ENCODE peak calls at places on chromosome 3, in seven cellular contexts. A is GM23338, L is GM23248, F is HCT116, X is PC-3, B is OCI-LY7, K is MM.1S. J is an unnamed sample. For H3K9me2, the result is how much of the 10 kb centered on the place peaks cover.

GRCh38 chr3:5239602-5240001 is 52.1 kb downstream of the EDEM1 start:
- DNase-seq in L (peak), B (no peak), A (no peak), K (no peak), X (peak), F (no peak), J (no peak)

GRCh38 chr3:102536479-102536878 is 101.7 kb downstream of the ZPLD1 start:
- DNase-seq in A (peak), L (peak), K (peak), F (peak), X (peak), B (peak), J (peak)

GRCh38 chr3:94082412-94082937 is 19.6 kb downstream of the NSUN3 start:
- DNase-seq in K (no peak), B (no peak), F (no peak), A (no peak), X (no peak), L (no peak), J (no peak)

GRCh38 chr3:186959029-186959624 is 28.8 kb downstream of the ST6GAL1 start:
- DNase-seq in K (no peak), A (no peak), X (no peak), F (no peak), L (no peak), B (peak), J (peak)

GRCh38 chr3:53056442-53056841 is 10.6 kb upstream of the SFMBT1 start:
- DNase-seq in A (peak), X (peak), B (no peak), F (no peak), K (no peak), L (peak), J (peak)

GRCh38 chr3:52707585-52707984 is 1.7 kb downstream of the SPCS1 start:
- DNase-seq in B (peak), F (no peak), K (peak), L (no peak), X (no peak), A (no peak), J (no peak)

GRCh38 chr3:72903004-72903403 is 15.2 kb downstream of the GXYLT2 start:
- DNase-seq in L (peak), A (no peak), B (no peak), K (no peak), F (no peak), X (peak), J (no peak)

GRCh38 chr3:184337315-184337714 is at the start of gene FAM131A:
- DNase-seq in L (peak), A (peak), B (no peak), X (no peak), F (no peak), K (no peak), J (no peak)

GRCh38 chr3:31823184-31823583 is 157.9 kb downstream of the OSBPL10 start:
- DNase-seq in L (no peak), X (peak), K (no peak), F (no peak), B (no peak), A (no peak), J (no peak)

GRCh38 chr3:125381314-125381713 is 6.2 kb upstream of the ZNF148 start:
- DNase-seq in B (no peak), K (no peak), L (peak), A (no peak), F (no peak), X (no peak), J (no peak)

GRCh38 chr3:8416965-8417364 is 84.7 kb upstream of the LMCD1 start:
- DNase-seq in X (peak), K (no peak), A (peak), L (peak), B (peak), F (peak), J (peak)

GRCh38 chr3:184260571-184261269 is 633 bp downstream of the CAMK2N2 start:
- DNase-seq in X (no peak), F (no peak), K (no peak), A (peak), B (no peak), L (peak), J (no peak)

GRCh38 chr3:103295974-103296570 is 861.3 kb downstream of the ZPLD1 start:
- DNase-seq in A (peak), B (peak), L (peak), F (peak), X (peak), K (peak), J (peak)

GRCh38 chr3:8653800-8654408 is 9.3 kb upstream of the SSUH2 start:
- DNase-seq in F (no peak), K (no peak), X (peak), L (peak), B (no peak), A (no peak), J (no peak)

GRCh38 chr3:138827222-138827621 is 7.5 kb downstream of the PIK3CB start:
- DNase-seq in K (no peak), X (no peak), L (no peak), A (no peak), F (no peak), B (no peak), J (no peak)

GRCh38 chr3:76199382-76199781 is 414.0 kb upstream of the ZNF717 start:
- DNase-seq in F (no peak), L (peak), A (no peak), B (no peak), K (no peak), X (peak), J (no peak)

DNA sequence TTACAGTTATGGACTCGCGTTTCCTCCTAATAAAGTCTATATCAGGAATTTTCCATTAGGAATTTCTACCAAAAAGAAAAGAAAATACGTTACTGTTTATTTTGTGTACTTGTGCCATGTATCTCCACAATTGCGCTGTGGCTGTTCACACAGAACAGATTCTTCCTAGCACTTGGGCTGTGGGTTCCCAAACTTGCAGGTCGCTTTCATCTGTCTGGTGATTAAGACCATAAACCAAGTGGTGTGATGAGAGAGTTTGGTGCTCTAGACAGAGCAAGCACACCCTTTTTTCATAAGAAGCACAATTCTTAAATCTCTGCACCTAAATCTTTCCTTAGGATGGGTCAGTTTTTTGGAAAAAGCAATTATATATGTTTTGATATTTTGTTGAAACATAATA is 203.3 kb downstream of the TP63 start:
- DNase-seq in A (no peak), X (no peak), K (no peak), B (no peak), L (no peak), F (no peak), J (no peak)
- H3K9me2 ChIP-seq in A (under half), X (under half), K (under half), B (under half), L (under half), F (under half), J (under half)

GRCh38 chr3:150488867-150489266 is 57.4 kb downstream of the SERP1 start:
- DNase-seq in B (no peak), L (no peak), K (no peak), F (no peak), X (no peak), A (no peak), J (no peak)

GRCh38 chr3:150479370-150479769 is 66.9 kb downstream of the SERP1 start:
- DNase-seq in F (no peak), X (no peak), B (no peak), L (no peak), K (no peak), A (no peak), J (no peak)

GRCh38 chr3:150483226-150483625 is 63.1 kb downstream of the SERP1 start:
- DNase-seq in L (no peak), B (no peak), F (no peak), K (no peak), A (no peak), X (no peak), J (no peak)

GRCh38 chr3:150480802-150481201 is 65.5 kb downstream of the SERP1 start:
- DNase-seq in K (no peak), A (no peak), L (no peak), F (no peak), X (no peak), B (no peak), J (no peak)

DNA sequence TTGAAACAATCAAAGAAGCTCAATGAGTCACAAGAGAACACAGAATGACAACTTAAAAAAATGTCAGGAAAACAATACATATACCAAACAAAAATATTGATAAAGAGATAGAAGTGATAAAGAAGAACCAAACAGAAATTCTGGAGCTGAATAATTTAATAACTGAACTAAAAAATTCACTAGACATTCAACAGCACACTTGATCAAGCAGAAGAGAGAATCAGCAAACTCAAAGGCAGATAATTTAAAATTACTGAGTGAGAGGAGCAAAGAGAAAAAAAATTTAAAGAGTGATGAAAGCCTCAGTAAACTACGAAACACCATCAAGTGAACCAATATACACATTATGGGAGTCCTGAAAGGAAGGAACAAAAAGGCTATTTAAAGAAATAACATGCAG is 61.9 kb downstream of the SERP1 start:
- DNase-seq in F (no peak), B (no peak), K (no peak), X (no peak), L (no peak), A (no peak), J (no peak)
- H3K4me3 ChIP-seq in F (no peak), B (no peak), K (no peak), X (no peak), L (no peak), A (no peak), J (no peak)

GRCh38 chr3:60417590-60417989 is 833.7 kb downstream of the FHIT start:
- DNase-seq in B (no peak), F (no peak), L (no peak), K (no peak), X (no peak), A (no peak), J (no peak)

DNA sequence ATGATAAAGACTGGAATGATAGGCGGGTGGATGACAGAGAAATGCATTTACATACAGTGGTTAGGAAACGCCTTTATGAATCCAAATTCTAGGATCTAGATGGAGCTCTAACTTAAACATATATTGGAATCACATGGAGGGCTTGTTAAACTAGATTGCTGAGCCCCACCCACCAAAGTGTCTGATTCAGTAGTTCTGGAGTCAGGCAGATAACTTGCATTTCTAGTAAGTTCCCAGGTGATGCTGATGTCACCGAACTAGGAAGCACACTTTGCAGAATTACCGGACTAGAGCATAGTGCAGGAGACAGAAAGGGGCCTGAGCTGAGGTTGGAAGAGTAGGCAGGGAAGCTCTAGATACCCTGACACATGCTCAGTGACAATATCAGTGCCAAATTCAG is 837.2 kb downstream of the FHIT start:
- DNase-seq in L (no peak), F (no peak), B (no peak), A (no peak), X (no peak), K (no peak), J (no peak)
- H3K9me2 ChIP-seq in L (under half), F (under half), B (under half), A (under half), X (under half), K (under half), J (under half)

GRCh38 chr3:49625971-49626640 is 48.0 kb upstream of the APEH start:
- DNase-seq in F (no peak), X (no peak), B (no peak), L (peak), K (no peak), A (no peak), J (no peak)
- H3K4me3 ChIP-seq in F (no peak), X (no peak), B (no peak), L (no peak), K (no peak), A (no peak), J (no peak)

DNA sequence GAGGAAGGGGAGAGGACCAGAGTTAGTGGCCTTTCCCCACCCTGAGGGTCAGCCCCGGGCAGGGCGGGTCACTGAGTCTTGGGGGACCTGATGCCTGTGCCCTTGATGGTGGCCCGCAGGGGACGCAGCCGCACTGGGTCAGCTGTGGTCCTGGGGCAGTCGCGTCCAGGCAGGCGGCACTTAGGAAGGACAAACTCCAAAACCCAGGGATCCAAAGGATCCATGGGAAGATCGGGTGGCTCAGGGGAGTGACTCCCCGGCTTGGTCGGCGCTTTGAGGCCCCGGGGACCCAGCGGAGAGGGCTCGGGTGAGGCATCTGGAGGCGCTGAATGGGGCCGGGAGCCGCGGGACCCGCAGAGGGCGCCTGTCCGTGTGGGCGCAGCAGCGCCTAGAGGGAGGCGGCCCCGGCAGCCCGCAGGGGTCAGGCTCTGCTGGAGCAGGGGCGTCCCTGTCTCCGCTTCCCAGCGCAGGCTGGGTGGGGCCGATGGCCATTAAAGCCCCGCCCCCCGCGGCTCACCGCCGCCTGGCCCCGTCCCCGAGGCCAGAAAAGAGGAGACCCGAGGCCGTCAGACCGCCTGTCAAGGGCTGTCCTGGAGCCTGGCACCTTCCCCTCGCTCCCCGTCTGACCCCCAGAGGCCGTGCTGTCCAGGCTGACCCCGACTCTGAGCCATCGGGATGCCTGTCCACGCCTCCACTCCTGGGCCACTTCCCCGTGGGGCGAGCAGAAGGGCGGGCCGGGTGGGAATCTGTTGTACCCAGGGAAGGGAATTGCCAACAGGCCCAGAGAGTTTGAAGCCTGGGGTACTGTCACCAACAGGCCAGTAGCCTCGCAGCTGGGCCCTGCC is 17.4 kb downstream of the CIDEC start:
- DNase-seq in B (no peak), F (no peak), X (peak), L (peak), K (no peak), A (peak), J (no peak)
- H3K9me2 ChIP-seq in B (under half), F (under half), X (under half), L (under half), K (under half), A (under half), J (under half)

GRCh38 chr3:149283401-149283800 is 50.0 kb downstream of the TM4SF18 start:
- DNase-seq in K (no peak), F (no peak), A (no peak), B (no peak), X (peak), L (no peak), J (no peak)

GRCh38 chr3:149280950-149281349 is 52.5 kb downstream of the TM4SF18 start:
- DNase-seq in B (no peak), X (no peak), F (no peak), K (no peak), A (no peak), L (no peak), J (peak)

GRCh38 chr3:149284034-149284433 is 49.4 kb downstream of the TM4SF18 start:
- DNase-seq in B (no peak), F (no peak), L (no peak), K (no peak), X (no peak), A (no peak), J (no peak)

GRCh38 chr3:149282836-149283235 is 50.6 kb downstream of the TM4SF18 start:
- DNase-seq in X (no peak), L (no peak), B (no peak), A (no peak), F (no peak), K (no peak), J (no peak)

DNA sequence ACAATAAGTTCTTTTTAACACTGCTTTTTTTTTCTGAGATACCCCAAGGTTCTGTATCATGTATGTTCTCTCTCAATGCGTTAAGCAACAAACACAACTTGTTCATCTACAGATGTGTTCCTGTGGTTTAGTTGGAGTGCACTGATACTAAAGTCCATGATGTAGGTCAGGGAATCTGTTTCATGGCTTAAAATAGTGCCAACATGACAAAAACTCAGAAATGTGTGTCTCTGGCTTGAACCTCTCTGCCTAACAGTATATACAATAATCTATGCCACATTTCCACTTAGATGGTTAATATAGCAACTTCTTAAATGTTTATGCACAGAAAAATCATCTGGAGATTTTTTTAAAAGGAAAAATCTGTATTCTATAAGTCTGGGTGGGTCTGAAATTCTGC is 51.1 kb downstream of the TM4SF18 start:
- DNase-seq in A (no peak), K (no peak), L (no peak), B (no peak), F (no peak), X (no peak), J (no peak)
- H3K4me3 ChIP-seq in A (no peak), K (no peak), L (no peak), B (no peak), F (no peak), X (no peak), J (no peak)

DNA sequence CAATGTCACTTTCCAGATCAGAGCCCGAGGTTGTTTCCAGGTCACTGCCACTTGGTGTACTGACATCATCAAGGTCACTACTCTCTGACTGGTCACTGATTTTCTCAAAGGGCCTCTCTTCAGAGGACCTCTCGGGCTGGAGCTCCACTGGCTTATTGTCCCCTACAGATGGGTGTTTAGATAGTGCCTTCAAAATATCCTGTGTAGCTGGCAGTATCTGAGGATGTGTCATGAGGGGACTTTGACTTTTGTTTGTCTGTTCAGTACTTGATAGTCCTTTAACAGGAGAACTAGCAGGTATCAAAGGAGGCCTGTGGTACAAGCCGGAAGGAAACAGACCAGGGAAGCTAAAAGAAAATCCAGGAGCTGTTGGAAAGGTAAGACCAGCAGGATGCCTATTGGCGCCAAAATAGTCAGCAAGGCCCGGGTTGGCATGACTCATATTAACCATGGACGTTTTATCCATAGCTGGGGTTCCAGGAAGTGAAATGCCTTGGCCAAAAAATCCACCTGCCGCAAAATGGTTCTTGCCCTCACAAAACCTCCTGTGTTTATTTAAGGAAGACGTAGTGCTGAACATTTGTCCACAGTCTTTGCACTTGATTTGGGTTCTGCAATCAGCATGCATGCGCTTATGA is 547.3 kb downstream of the MECOM start:
- DNase-seq in K (no peak), X (no peak), L (no peak), A (no peak), B (no peak), F (no peak), J (no peak)
- H3K9me2 ChIP-seq in K (under half), X (under half), L (under half), A (under half), B (under half), F (under half), J (under half)

GRCh38 chr3:131526801-131527347 is 24.1 kb upstream of the MRPL3 start:
- DNase-seq in L (peak), X (peak), A (peak), B (no peak), F (no peak), K (no peak), J (no peak)
- H3K4me3 ChIP-seq in L (peak), X (peak), A (peak), B (no peak), F (no peak), K (no peak), J (no peak)